ENCODE peak calls at places on chromosomes 12 and 14, in five cellular contexts. S is progenitor cell of endocrine pancreas, K is A549, G is HFFc6, M is right lobe of liver. H is an unnamed sample.
A peak's percentile ranks its signal among the peaks of the same experiment; 100 is the strongest.

GRCh38 chr12:104182144-104182543 is 33.4 kb upstream of the TXNRD1 start:
- DNase-seq in M (peak; percentile 71), S (no peak), K (no peak), G (peak; percentile 72), H (no peak)

GRCh38 chr14:102525213-102526143 is 15.9 kb upstream of the ANKRD9 start:
- DNase-seq in S (no peak), G (peak; percentile 63), M (no peak), K (no peak), H (peak; percentile 13)

GRCh38 chr12:24491968-24492367 is 456.9 kb downstream of the BCAT1 start:
- DNase-seq in S (no peak), G (no peak), M (no peak), K (no peak), H (no peak)

GRCh38 chr14:104929268-104930230 is 4.9 kb downstream of the PLD4 start:
- DNase-seq in K (no peak), M (peak; percentile 48), S (no peak), G (no peak), H (no peak)

GRCh38 chr12:108214486-108214885 is 85.4 kb downstream of the WSCD2 start:
- DNase-seq in M (no peak), K (peak; percentile 22), G (peak; percentile 0), S (peak; percentile 72), H (no peak)

GRCh38 chr14:103522649-103523582 is at the start of gene CKB:
- DNase-seq in M (peak; percentile 66), K (peak; percentile 83), G (no peak), S (peak; percentile 59), H (no peak)

GRCh38 chr12:108811411-108812185 is 45.8 kb downstream of the SSH1 start:
- DNase-seq in S (no peak), M (no peak), G (no peak), K (no peak), H (no peak)

GRCh38 chr12:30823140-30823669 is 68.5 kb upstream of the CAPRIN2 start:
- DNase-seq in M (peak; percentile 65), S (peak; percentile 73), K (no peak), G (no peak), H (no peak)

GRCh38 chr12:118750666-118751065 is 230.7 kb upstream of the SRRM4 start:
- DNase-seq in M (no peak), S (no peak), G (no peak), K (no peak), H (no peak)

GRCh38 chr14:74976264-74977113 is 21.1 kb upstream of the PGF start:
- DNase-seq in M (no peak), K (no peak), G (no peak), S (no peak), H (no peak)

GRCh38 chr12:125271850-125272249 is 206.6 kb downstream of the AACS start:
- DNase-seq in K (no peak), S (no peak), M (no peak), G (no peak), H (no peak)

GRCh38 chr12:104494137-104494815 is 37.5 kb downstream of the CHST11 start:
- DNase-seq in G (no peak), M (no peak), S (no peak), K (no peak), H (no peak)

GRCh38 chr12:71799105-71799504 is 40.5 kb upstream of the TBC1D15 start:
- DNase-seq in K (no peak), G (peak; percentile 33), S (no peak), M (no peak), H (peak; percentile 22)

GRCh38 chr14:55446127-55446736 is 5.8 kb upstream of the TBPL2 start:
- DNase-seq in K (peak; percentile 61), G (peak; percentile 73), S (peak; percentile 34), M (no peak), H (peak; percentile 44)

GRCh38 chr12:50545213-50545612 is 40.4 kb downstream of the DIP2B start:
- DNase-seq in S (no peak), K (no peak), G (no peak), M (no peak), H (no peak)

GRCh38 chr12:89721291-89721987 is 12.8 kb upstream of the ATP2B1 start:
- DNase-seq in S (no peak), G (no peak), K (no peak), M (no peak), H (no peak)

GRCh38 chr14:55705651-55706340 is 125.8 kb downstream of the KTN1 start:
- DNase-seq in K (no peak), G (no peak), M (no peak), S (no peak), H (no peak)

GRCh38 chr12:82440885-82441284 is 82.6 kb downstream of the METTL25 start:
- DNase-seq in M (no peak), S (no peak), G (no peak), K (no peak), H (no peak)

GRCh38 chr12:52370906-52371608 is 3.8 kb upstream of the KRT85 start:
- DNase-seq in S (no peak), G (peak; percentile 13), M (no peak), K (no peak), H (peak; percentile 56)

GRCh38 chr12:127284870-127285431 is 982.0 kb upstream of the TMEM132C start:
- DNase-seq in M (no peak), S (no peak), G (peak; percentile 96), K (no peak), H (peak; percentile 70)

GRCh38 chr12:52956987-52957386 is 8.1 kb downstream of the KRT18 start:
- DNase-seq in M (no peak), S (no peak), G (no peak), K (no peak), H (no peak)

GRCh38 chr12:121765573-121765972 is 27.9 kb downstream of the RHOF start:
- DNase-seq in S (no peak), K (no peak), M (no peak), G (peak; percentile 71), H (no peak)

GRCh38 chr12:48973531-48973930 is 2.0 kb upstream of the WNT10B start:
- DNase-seq in M (no peak), K (no peak), G (no peak), S (no peak), H (no peak)

GRCh38 chr12:112617191-112617505 is 174.4 kb upstream of the RPH3A start:
- DNase-seq in K (no peak), S (no peak), G (no peak), M (no peak), H (no peak)

GRCh38 chr12:89326260-89327040 is 25.9 kb downstream of the DUSP6 start:
- DNase-seq in G (no peak), K (no peak), M (no peak), S (no peak), H (no peak)

GRCh38 chr12:121295746-121296617 is 527 bp downstream of the CAMKK2 start:
- DNase-seq in M (peak; percentile 83), G (no peak), S (peak; percentile 35), K (peak; percentile 25), H (no peak)

GRCh38 chr14:64012720-64013119 is 159.9 kb downstream of the SYNE2 start:
- DNase-seq in K (no peak), G (no peak), M (no peak), S (no peak), H (no peak)

GRCh38 chr12:119096429-119097202 is 82.1 kb upstream of the HSPB8 start:
- DNase-seq in M (no peak), S (no peak), G (no peak), K (no peak), H (no peak)

GRCh38 chr14:99383457-99384428 is 96.9 kb downstream of the SETD3 start:
- DNase-seq in K (peak; percentile 25), S (no peak), M (no peak), G (no peak), H (no peak)

GRCh38 chr12:69385038-69385437 is 25.5 kb downstream of the YEATS4 start:
- DNase-seq in M (no peak), K (no peak), G (no peak), S (no peak), H (no peak)

DNA sequence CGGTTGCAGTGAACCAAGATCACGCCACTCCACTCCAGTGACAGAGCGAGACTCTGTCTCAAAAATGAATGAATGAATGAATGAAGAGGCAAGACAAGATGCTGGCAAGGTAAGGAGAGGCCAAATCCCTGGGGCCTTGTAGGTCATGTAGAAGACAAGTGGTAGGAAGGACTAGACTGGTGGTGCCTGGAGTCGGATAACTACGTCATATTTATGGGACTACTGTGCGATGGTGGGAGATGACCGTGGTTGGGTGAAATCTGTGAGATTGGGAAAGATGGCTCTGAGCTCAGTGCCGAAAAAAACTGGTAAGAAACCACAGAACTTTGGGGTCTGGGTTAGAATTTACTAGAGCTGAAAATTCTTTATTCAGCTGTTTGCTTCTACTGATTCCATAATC is 50.6 kb downstream of the HELB start:
- DNase-seq in G (no peak), K (no peak), M (no peak), S (no peak), H (no peak)
- TF ChIP-seq CTCF in G (no peak), K (no peak), M (no peak), S (no peak), H (no peak)

DNA sequence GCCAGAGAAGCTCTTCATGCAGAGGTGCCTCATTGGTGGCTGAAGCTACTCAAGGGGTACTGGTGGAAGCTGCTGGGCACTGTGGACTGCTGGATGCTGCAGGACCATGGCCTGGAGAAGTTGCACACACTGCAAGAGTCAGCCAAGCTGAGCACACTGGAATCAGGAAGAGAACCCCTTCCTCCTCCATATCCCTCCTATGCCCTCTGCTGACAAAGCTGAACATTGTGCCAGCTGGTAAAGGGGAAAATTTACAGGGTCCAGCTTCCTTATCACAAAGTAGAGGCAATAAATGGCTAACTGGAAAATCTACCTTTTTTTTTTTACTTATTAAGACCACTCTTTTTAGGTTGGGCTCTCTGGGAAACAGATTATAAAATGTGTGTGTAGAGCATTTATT is 6.5 kb downstream of the CCDC175 start:
- DNase-seq in K (no peak), G (no peak), M (no peak), S (no peak), H (no peak)
- TF ChIP-seq CTCF in K (peak; percentile 11), G (no peak), M (no peak), S (no peak), H (peak; percentile 44)

DNA sequence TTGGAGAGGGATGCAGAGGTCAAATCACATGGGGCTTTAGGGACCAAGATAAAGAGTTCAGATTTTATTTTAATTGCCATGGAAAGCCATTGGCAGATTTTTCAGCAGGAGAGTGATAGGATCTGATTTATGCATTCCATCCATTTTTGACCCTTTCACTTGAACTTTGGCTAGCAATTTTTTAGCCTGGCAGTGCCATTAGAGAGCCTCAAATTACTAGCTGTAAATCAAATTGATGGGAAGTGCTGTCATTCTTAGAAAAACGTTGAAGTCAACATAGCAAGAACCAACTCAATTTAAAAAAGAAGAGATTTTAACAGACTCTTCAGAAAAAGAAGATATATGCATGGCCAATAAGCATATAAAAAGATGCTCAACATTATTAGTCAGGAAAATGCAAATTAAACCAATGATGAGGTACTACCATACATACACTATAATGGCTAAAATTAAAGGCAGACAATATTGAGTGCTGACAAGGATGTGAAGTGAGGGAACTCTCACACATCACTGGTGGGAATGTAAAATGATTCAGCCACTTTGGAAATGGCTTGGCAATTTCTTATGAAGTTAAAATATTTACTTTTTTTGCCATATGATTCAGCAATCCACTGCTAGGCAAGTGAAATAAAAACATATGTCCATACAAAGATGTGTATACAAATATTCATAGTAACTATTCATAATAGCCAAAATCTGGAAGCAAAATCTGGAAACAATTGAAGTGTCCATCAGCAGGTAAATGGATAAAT is 89.7 kb downstream of the PTCSC3 start:
- DNase-seq in M (no peak), S (no peak), G (no peak), K (no peak), H (no peak)
- TF ChIP-seq CTCF in M (no peak), S (no peak), G (no peak), K (no peak), H (no peak)

GRCh38 chr12:115771065-115771464 is 506.4 kb downstream of the MED13L start:
- DNase-seq in S (no peak), K (no peak), M (no peak), G (peak; percentile 45), H (no peak)
- TF ChIP-seq CTCF in S (peak; percentile 44), K (peak; percentile 41), M (no peak), G (peak; percentile 59), H (peak; percentile 11)

GRCh38 chr12:21613931-21614330 is 9.3 kb upstream of the GYS2 start:
- DNase-seq in G (no peak), M (no peak), K (no peak), S (no peak), H (no peak)
- TF ChIP-seq CTCF in G (peak; percentile 55), M (peak; percentile 50), K (no peak), S (peak; percentile 43), H (no peak)

H was measured in epithelial cell of proximal tubule.